ENCODE peak calls at places on chromosome 11, in seven cellular contexts. H is AG20443; R is fibroblast of the aortic adventitia; F is choroid plexus epithelial cell; S is astrocyte of the hippocampus; L is CD8-positive, alpha-beta memory T cell; A is T47D. D is an unnamed sample.

GRCh38 chr11:58573451-58574104 is 2.1 kb downstream of the LPXN start:
- DNase-seq in H (peak; percentile 63), R (peak; percentile 89), F (peak; percentile 86), S (peak; percentile 32), L (peak; percentile 41), A (peak; percentile 26), D (peak; percentile 88)

GRCh38 chr11:114796954-114797721 is 118.8 kb downstream of the NXPE2 start:
- DNase-seq in H (no peak), R (no peak), F (no peak), S (no peak), L (no peak), A (no peak), D (no peak)

GRCh38 chr11:17547051-17547577 is at the start of gene OTOG:
- DNase-seq in H (no peak), R (no peak), F (peak; percentile 15), S (peak; percentile 15), L (no peak), A (peak; percentile 81), D (no peak)

GRCh38 chr11:236774-237767 is at the start of gene PSMD13:
- DNase-seq in H (peak; percentile 97), R (peak; percentile 73), F (peak; percentile 85), S (peak; percentile 93), L (peak; percentile 83), A (peak; percentile 77), D (peak; percentile 80)

GRCh38 chr11:78714539-78714938 is 139.9 kb upstream of the NARS2 start:
- DNase-seq in H (no peak), R (no peak), F (no peak), S (no peak), L (no peak), A (no peak), D (no peak)

GRCh38 chr11:134596404-134596803 is 184.4 kb upstream of the B3GAT1 start:
- DNase-seq in H (no peak), R (no peak), F (no peak), S (no peak), L (no peak), A (no peak), D (no peak)

GRCh38 chr11:47786373-47786772 is 19.2 kb upstream of the FNBP4 start:
- DNase-seq in H (peak; percentile 7), R (peak; percentile 48), F (peak; percentile 67), S (no peak), L (no peak), A (no peak), D (peak; percentile 34)

GRCh38 chr11:121929581-121929980 is 186.4 kb downstream of the BLID start:
- DNase-seq in H (peak; percentile 49), R (peak; percentile 79), F (peak; percentile 47), S (peak; percentile 92), L (no peak), A (no peak), D (no peak)

GRCh38 chr11:71164621-71165020 is 87.8 kb downstream of the SHANK2 start:
- DNase-seq in H (no peak), R (no peak), F (no peak), S (no peak), L (no peak), A (no peak), D (no peak)

GRCh38 chr11:130725417-130726233 is 190.7 kb downstream of the SNX19 start:
- DNase-seq in H (no peak), R (no peak), F (peak; percentile 25), S (no peak), L (no peak), A (no peak), D (no peak)

GRCh38 chr11:659532-660085 is 22.5 kb downstream of the DRD4 start:
- DNase-seq in H (no peak), R (no peak), F (no peak), S (no peak), L (no peak), A (no peak), D (no peak)